ENCODE peak calls at places on chromosomes 1 and 21, in eight cellular contexts. T is hepatocyte, W is AG09319, H is EH, P is NCI-H748 treated with DMSO at 0.1 percent for 48 hours, R is WTC11, C is HT-29, S is GM13977. E is an unnamed sample.

GRCh38 chr1:39649786-39650185 is 10.3 kb upstream of the HEYL start:
- DNase-seq in C (no peak), T (no peak), S (no peak), R (no peak), W (no peak), P (no peak), H (no peak), E (no peak)

GRCh38 chr1:244291171-244291866 is 160.4 kb downstream of the ADSS2 start:
- DNase-seq in R (no peak), C (no peak), H (no peak), P (no peak), S (no peak), W (no peak), T (no peak), E (no peak)

GRCh38 chr21:46352156-46352499 is 28.2 kb downstream of the PCNT start:
- DNase-seq in W (no peak), S (no peak), P (no peak), H (no peak), R (no peak), C (no peak), T (no peak), E (no peak)

GRCh38 chr1:25031601-25031965 is 101.5 kb upstream of the RUNX3 start:
- DNase-seq in H (no peak), S (peak), W (no peak), T (no peak), C (no peak), P (no peak), R (no peak), E (no peak)

GRCh38 chr1:49765034-49765433 is 258.7 kb downstream of the AGBL4 start:
- DNase-seq in H (no peak), W (no peak), S (no peak), P (peak), R (peak), T (no peak), C (peak), E (no peak)

GRCh38 chr21:25639922-25640670 is 1.0 kb downstream of the JAM2 start:
- DNase-seq in W (no peak), R (peak), C (no peak), S (peak), T (peak), P (peak), H (no peak), E (peak)

GRCh38 chr1:192522673-192523072 is 52.9 kb upstream of the RGS1 start:
- DNase-seq in H (peak), T (no peak), R (no peak), W (no peak), S (no peak), C (no peak), P (no peak), E (no peak)

GRCh38 chr1:154407021-154407865 is 2.1 kb downstream of the IL6R start:
- DNase-seq in H (no peak), S (peak), C (no peak), W (no peak), T (no peak), P (no peak), R (no peak), E (no peak)

GRCh38 chr21:21664871-21665270 is 666.7 kb downstream of the NCAM2 start:
- DNase-seq in P (no peak), S (no peak), T (no peak), H (peak), R (no peak), C (no peak), W (no peak), E (no peak)

GRCh38 chr1:51898090-51898734 is 19.7 kb upstream of the NRDC start:
- DNase-seq in S (no peak), W (peak), H (peak), R (no peak), P (no peak), T (no peak), C (no peak), E (no peak)

GRCh38 chr1:107198581-107198980 is 57.7 kb downstream of the NTNG1 start:
- DNase-seq in T (no peak), S (no peak), W (peak), H (no peak), C (no peak), R (no peak), P (no peak), E (no peak)

GRCh38 chr1:236489710-236490377 is 33.9 kb upstream of the LGALS8 start:
- DNase-seq in S (peak), R (no peak), P (peak), H (peak), C (peak), T (peak), W (no peak), E (no peak)

GRCh38 chr21:25733859-25734653 is 648 bp downstream of the ATP5PF start:
- DNase-seq in C (peak), W (no peak), P (peak), S (peak), R (peak), H (peak), T (peak), E (no peak)

GRCh38 chr1:243686149-243686548 is 163.9 kb downstream of the AKT3 start:
- DNase-seq in P (no peak), S (no peak), W (no peak), C (no peak), H (no peak), R (no peak), T (no peak), E (no peak)

GRCh38 chr1:178518894-178519293 is 6.0 kb downstream of the TEX35 start:
- DNase-seq in T (no peak), S (no peak), C (no peak), P (no peak), W (no peak), R (no peak), H (no peak), E (no peak)

GRCh38 chr1:201013031-201013485 is 10.5 kb downstream of the KIF21B start:
- DNase-seq in T (no peak), S (no peak), H (no peak), C (no peak), P (no peak), R (no peak), W (no peak), E (no peak)

GRCh38 chr1:232571523-232571922 is 58.4 kb downstream of the SIPA1L2 start:
- DNase-seq in C (no peak), P (no peak), T (no peak), R (no peak), S (no peak), H (peak), W (no peak), E (no peak)

GRCh38 chr1:98049370-98050115 is 128.7 kb upstream of the DPYD start:
- DNase-seq in C (no peak), P (peak), W (no peak), S (no peak), T (no peak), H (peak), R (peak), E (peak)

E was measured in H9.